ENCODE peak calls at places on chromosomes 13 and 19, in seven cellular contexts. C, P, B, X, R, W and V are unnamed samples. For H3K27me3, the result is how much of the 10 kb centered on the place peaks cover.

GRCh38 chr19:40646564-40647254 is 43.7 kb downstream of the NUMBL start:
- DNase-seq in C (no peak), P (no peak), B (no peak), X (no peak), R (peak), W (no peak), V (no peak)

GRCh38 chr19:29878973-29879654 is 62.9 kb upstream of the URI1 start:
- DNase-seq in C (no peak), P (no peak), B (no peak), X (peak), R (peak), W (peak), V (no peak)

GRCh38 chr13:27783111-27783510 is 9.2 kb upstream of the GSX1 start:
- DNase-seq in C (no peak), P (no peak), B (no peak), X (peak), R (peak), W (no peak), V (peak)

GRCh38 chr13:98512774-98513327 is 64.1 kb downstream of the STK24 start:
- DNase-seq in C (no peak), P (no peak), B (no peak), X (no peak), R (no peak), W (no peak), V (no peak)

GRCh38 chr13:71906438-71906837 is 39.4 kb upstream of the DACH1 start:
- DNase-seq in C (no peak), P (no peak), B (no peak), X (no peak), R (no peak), W (no peak), V (no peak)

GRCh38 chr19:58097349-58097748 is 682 bp downstream of the ZSCAN18 start:
- DNase-seq in C (no peak), P (no peak), B (no peak), X (no peak), R (no peak), W (no peak), V (no peak)

GRCh38 chr19:16737909-16738308 is 18.3 kb downstream of the NWD1 start:
- DNase-seq in C (no peak), P (no peak), B (no peak), X (peak), R (no peak), W (no peak), V (peak)

GRCh38 chr13:48009298-48009697 is 8.2 kb upstream of the SUCLA2 start:
- DNase-seq in C (peak), P (no peak), B (no peak), X (peak), R (peak), W (no peak), V (no peak)

GRCh38 chr13:35838356-35838755 is 292.8 kb downstream of the DCLK1 start:
- DNase-seq in C (no peak), P (no peak), B (no peak), X (peak), R (no peak), W (no peak), V (no peak)

GRCh38 chr19:40735003-40735771 is 15.1 kb downstream of the ACTMAP start:
- DNase-seq in C (peak), P (no peak), B (no peak), X (no peak), R (no peak), W (no peak), V (peak)

GRCh38 chr13:19685034-19685433 is 51.6 kb downstream of the MPHOSPH8 start:
- DNase-seq in C (peak), P (no peak), B (no peak), X (no peak), R (no peak), W (no peak), V (peak)

GRCh38 chr13:109394311-109394988 is 391.9 kb downstream of the IRS2 start:
- DNase-seq in C (no peak), P (no peak), B (no peak), X (no peak), R (no peak), W (no peak), V (no peak)

GRCh38 chr19:290539-291521 is at the start of gene PLPP2:
- DNase-seq in C (peak), P (no peak), B (no peak), X (peak), R (no peak), W (peak), V (peak)

GRCh38 chr19:19817357-19817756 is 4.2 kb downstream of the ZNF506 start:
- DNase-seq in C (no peak), P (no peak), B (no peak), X (no peak), R (no peak), W (no peak), V (no peak)

GRCh38 chr13:51643882-51644281 is 59.6 kb downstream of the WDFY2 start:
- DNase-seq in C (no peak), P (no peak), B (no peak), X (peak), R (peak), W (no peak), V (no peak)

GRCh38 chr19:17103177-17103576 is 27.6 kb downstream of the MYO9B start:
- DNase-seq in C (peak), P (no peak), B (no peak), X (peak), R (peak), W (no peak), V (no peak)

GRCh38 chr13:113785051-113786010 is 26.3 kb downstream of the TMEM255B start:
- DNase-seq in C (no peak), P (no peak), B (no peak), X (peak), R (peak), W (no peak), V (no peak)

GRCh38 chr13:43279696-43280095 is 256.3 kb downstream of the DNAJC15 start:
- DNase-seq in C (no peak), P (no peak), B (no peak), X (no peak), R (no peak), W (no peak), V (no peak)

GRCh38 chr13:96075953-96076543 is 13.9 kb upstream of the HS6ST3 start:
- DNase-seq in C (no peak), P (no peak), B (no peak), X (peak), R (no peak), W (no peak), V (peak)

GRCh38 chr13:35388456-35388855 is 88.0 kb downstream of the MAB21L1 start:
- DNase-seq in C (no peak), P (no peak), B (no peak), X (peak), R (no peak), W (no peak), V (no peak)

GRCh38 chr13:30808600-30808999 is 73.3 kb downstream of the ALOX5AP start:
- DNase-seq in C (no peak), P (no peak), B (no peak), X (no peak), R (no peak), W (no peak), V (no peak)

GRCh38 chr19:40650749-40651305 is 39.6 kb downstream of the NUMBL start:
- DNase-seq in C (no peak), P (peak), B (no peak), X (peak), R (no peak), W (peak), V (no peak)

GRCh38 chr13:95723428-95723827 is 46.5 kb downstream of the DNAJC3 start:
- DNase-seq in C (no peak), P (no peak), B (no peak), X (no peak), R (no peak), W (no peak), V (no peak)

GRCh38 chr13:83229574-83230300 is 652.5 kb downstream of the SLITRK1 start:
- DNase-seq in C (no peak), P (no peak), B (no peak), X (peak), R (no peak), W (no peak), V (no peak)

GRCh38 chr13:74133657-74134201 is 475 bp downstream of the KLF12 start:
- DNase-seq in C (peak), P (peak), B (peak), X (peak), R (no peak), W (peak), V (peak)

GRCh38 chr13:51827254-51827653 is 17.7 kb downstream of the TMEM272 start:
- DNase-seq in C (no peak), P (no peak), B (no peak), X (no peak), R (no peak), W (no peak), V (no peak)

GRCh38 chr19:2475018-2475701 is 767 bp upstream of the GADD45B start:
- DNase-seq in C (peak), P (peak), B (no peak), X (peak), R (no peak), W (peak), V (peak)

GRCh38 chr13:90272356-90272755 is 1075.1 kb upstream of the MIR17HG start:
- DNase-seq in C (no peak), P (no peak), B (no peak), X (peak), R (no peak), W (no peak), V (no peak)

GRCh38 chr13:50731400-50731799 is 112.1 kb downstream of the DLEU7 start:
- DNase-seq in C (no peak), P (peak), B (no peak), X (peak), R (no peak), W (no peak), V (no peak)

GRCh38 chr19:2309734-2310362 is 1.9 kb upstream of the LINGO3 start:
- DNase-seq in C (no peak), P (no peak), B (no peak), X (peak), R (no peak), W (no peak), V (no peak)

GRCh38 chr19:2494084-2494446 is 18.1 kb downstream of the GADD45B start:
- DNase-seq in C (no peak), P (no peak), B (no peak), X (peak), R (no peak), W (peak), V (no peak)

GRCh38 chr19:8256276-8257051 is 47.3 kb downstream of the CERS4 start:
- DNase-seq in C (no peak), P (no peak), B (no peak), X (no peak), R (peak), W (peak), V (no peak)

GRCh38 chr19:46147791-46148288 is at the start of gene IGFL2:
- DNase-seq in C (no peak), P (no peak), B (no peak), X (peak), R (no peak), W (no peak), V (no peak)

GRCh38 chr13:36212789-36213188 is 1.6 kb downstream of the SOHLH2 start:
- DNase-seq in C (no peak), P (no peak), B (no peak), X (peak), R (no peak), W (no peak), V (no peak)

GRCh38 chr13:98108330-98108729 is 34.6 kb upstream of the FARP1 start:
- DNase-seq in C (no peak), P (no peak), B (no peak), X (peak), R (peak), W (no peak), V (no peak)

GRCh38 chr19:54533476-54533875 is 30.8 kb downstream of the LAIR2 start:
- DNase-seq in C (no peak), P (no peak), B (no peak), X (no peak), R (no peak), W (no peak), V (no peak)

GRCh38 chr19:54530866-54531265 is 28.2 kb downstream of the LAIR2 start:
- DNase-seq in C (no peak), P (no peak), B (no peak), X (no peak), R (peak), W (no peak), V (no peak)

GRCh38 chr19:54534156-54534555 is 31.5 kb downstream of the LAIR2 start:
- DNase-seq in C (no peak), P (no peak), B (no peak), X (no peak), R (no peak), W (no peak), V (no peak)

GRCh38 chr19:54535601-54536000 is 33.0 kb downstream of the LAIR2 start:
- DNase-seq in C (no peak), P (no peak), B (no peak), X (no peak), R (no peak), W (no peak), V (no peak)

GRCh38 chr19:54532528-54532927 is 29.9 kb downstream of the LAIR2 start:
- DNase-seq in C (no peak), P (no peak), B (no peak), X (no peak), R (peak), W (no peak), V (no peak)
- H3K27me3 ChIP-seq in C (under half), P (under half), B (under half), X (under half), R (half or more), W (under half), V (under half)

GRCh38 chr19:51884713-51885112 is 3.0 kb downstream of the ZNF577 start:
- DNase-seq in C (no peak), P (no peak), B (no peak), X (no peak), R (no peak), W (no peak), V (no peak)

GRCh38 chr19:51887522-51888498 is at the start of gene ZNF577:
- DNase-seq in C (peak), P (peak), B (peak), X (peak), R (no peak), W (peak), V (peak)

GRCh38 chr19:51882518-51882917 is 5.2 kb downstream of the ZNF577 start:
- DNase-seq in C (no peak), P (no peak), B (no peak), X (no peak), R (no peak), W (no peak), V (no peak)
- H3K4me3 ChIP-seq in C (no peak), P (no peak), B (no peak), X (no peak), R (no peak), W (no peak), V (no peak)

GRCh38 chr19:49387936-49388372 is at the start of gene KASH5:
- DNase-seq in C (peak), P (peak), B (peak), X (peak), R (peak), W (peak), V (peak)
- H3K27ac ChIP-seq in C (no peak), P (no peak), B (no peak), X (no peak), R (no peak), W (no peak), V (no peak)

DNA sequence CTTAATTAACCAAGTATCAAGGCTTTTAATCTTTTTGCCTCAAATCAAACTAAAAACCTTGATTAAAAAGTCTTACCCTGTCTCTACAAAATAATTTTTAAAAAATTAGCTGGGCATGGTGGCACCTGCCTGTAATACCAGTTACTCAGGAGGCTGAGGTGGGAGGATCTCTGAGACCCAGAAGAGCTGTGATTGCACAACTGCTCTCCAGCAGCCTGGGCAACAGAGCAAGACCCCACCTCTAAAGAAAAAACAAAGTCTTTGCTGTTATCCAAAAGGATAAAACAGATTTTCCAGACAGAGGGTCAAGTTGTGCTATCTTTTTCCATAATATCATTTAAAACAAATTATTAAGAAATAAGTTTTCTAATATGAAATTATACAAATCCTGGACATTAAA is 26.8 kb upstream of the CEBPG start:
- DNase-seq in C (no peak), P (no peak), B (no peak), X (no peak), R (no peak), W (no peak), V (no peak)
- H3K27me3 ChIP-seq in C (under half), P (under half), B (under half), X (under half), R (half or more), W (under half), V (under half)

GRCh38 chr13:23980160-23980551 is 82.9 kb upstream of the C1QTNF9B start:
- DNase-seq in C (peak), P (peak), B (peak), X (peak), R (no peak), W (peak), V (peak)
- H3K4me3 ChIP-seq in C (peak), P (peak), B (peak), X (peak), R (peak), W (peak), V (peak)

GRCh38 chr19:18120127-18120526 is 22.5 kb downstream of the MAST3 start:
- DNase-seq in C (no peak), P (no peak), B (no peak), X (no peak), R (no peak), W (no peak), V (no peak)
- H3K27ac ChIP-seq in C (peak), P (no peak), B (no peak), X (no peak), R (no peak), W (no peak), V (peak)

GRCh38 chr19:1291761-1292418 is 6.2 kb downstream of the EFNA2 start:
- DNase-seq in C (peak), P (no peak), B (no peak), X (no peak), R (no peak), W (no peak), V (peak)
- H3K27me3 ChIP-seq in C (half or more), P (half or more), B (under half), X (under half), R (under half), W (under half), V (under half)

GRCh38 chr19:22530042-22530441 is 104.1 kb upstream of the ZNF492 start:
- DNase-seq in C (no peak), P (no peak), B (no peak), X (no peak), R (no peak), W (no peak), V (no peak)
- H3K4me3 ChIP-seq in C (no peak), P (no peak), B (peak), X (no peak), R (no peak), W (no peak), V (no peak)

DNA sequence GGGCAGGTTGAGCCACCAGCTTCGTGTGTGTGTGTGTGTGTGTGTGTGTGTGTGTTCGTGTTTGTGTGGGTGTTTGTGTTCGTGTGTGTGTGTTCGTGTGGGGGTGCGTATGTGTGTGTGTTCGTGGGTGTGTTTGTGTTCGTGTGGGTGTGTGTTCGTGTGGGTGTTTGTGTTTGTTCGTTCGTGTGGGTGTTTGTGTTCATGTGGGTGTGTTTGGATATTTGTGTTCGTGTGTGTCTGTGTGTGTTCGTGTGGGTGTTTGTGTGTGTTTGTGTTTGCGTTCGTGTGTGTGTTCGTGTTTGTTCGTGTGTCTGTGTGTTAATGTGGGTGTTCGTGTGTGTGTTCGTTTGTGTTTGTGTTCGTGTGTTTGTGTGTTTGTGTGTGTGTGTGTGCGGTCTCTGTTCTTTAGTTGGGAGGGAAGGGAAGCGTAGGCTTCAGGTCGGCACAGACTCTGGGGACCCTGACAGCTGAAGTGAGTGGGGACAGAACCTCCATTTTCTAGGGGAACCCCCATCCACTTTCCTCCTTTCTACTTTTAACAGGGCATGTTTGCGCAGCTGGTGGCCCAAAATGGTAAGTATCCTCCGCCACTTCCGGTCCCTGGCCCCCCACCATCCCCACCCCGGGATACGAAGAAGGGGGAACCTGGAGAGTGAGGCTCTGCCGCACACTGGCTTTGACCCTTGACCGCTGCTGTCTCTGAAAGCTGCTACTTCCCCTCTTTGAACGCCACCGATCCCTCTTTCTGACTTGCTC is 1.6 kb downstream of the TNFSF9 start:
- DNase-seq in C (no peak), P (no peak), B (no peak), X (no peak), R (no peak), W (no peak), V (no peak)
- H3K27ac ChIP-seq in C (no peak), P (no peak), B (no peak), X (no peak), R (no peak), W (no peak), V (no peak)

GRCh38 chr19:21087871-21088270 is 5.9 kb downstream of the ZNF714 start:
- DNase-seq in C (no peak), P (no peak), B (no peak), X (no peak), R (no peak), W (no peak), V (no peak)

GRCh38 chr19:21082011-21082975 is at the start of gene ZNF714:
- DNase-seq in C (peak), P (peak), B (peak), X (peak), R (peak), W (peak), V (peak)

DNA sequence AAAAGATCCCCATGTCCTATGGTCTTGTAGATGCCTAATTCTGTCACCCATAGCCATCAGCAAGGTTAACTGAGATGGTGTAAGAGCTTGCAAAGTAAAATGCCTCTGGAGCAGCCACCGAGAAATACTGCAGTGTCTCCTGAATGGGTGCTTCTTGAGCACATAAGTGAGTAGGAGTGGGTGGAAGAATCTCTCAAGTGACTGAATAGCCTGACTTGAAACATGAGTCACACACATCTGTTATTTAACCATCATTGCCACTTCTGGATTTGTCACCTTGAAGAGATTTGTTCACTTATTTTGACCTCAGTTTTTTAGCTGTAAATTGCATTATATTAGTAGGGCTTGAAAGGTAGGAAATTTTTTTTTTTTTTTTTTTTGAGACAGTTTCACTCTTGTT is 2.3 kb downstream of the ZNF714 start:
- DNase-seq in C (no peak), P (no peak), B (no peak), X (peak), R (no peak), W (no peak), V (no peak)
- H3K27me3 ChIP-seq in C (under half), P (under half), B (under half), X (under half), R (under half), W (under half), V (under half)